ENCODE peak calls at places on chromosomes 6 and 20, in eight cellular contexts. Z is effector CD4-positive, alpha-beta T cell; D is fibroblast of the conjunctiva; A is stimulated activated CD8-positive, alpha-beta memory T cell treated with anti-CD3 and anti-CD28 coated beads, Interleukin-12 subunit alpha, Interleukin-12 subunit beta, amount 100 ng/mL, for 4 hours; H is cardiac muscle cell; V is prostate gland; S is H54; B is esophagus muscularis mucosa. C is an unnamed sample.

GRCh38 chr6:132712366-132712765 is 1.5 kb downstream of the VNN1 start:
- DNase-seq in Z (no peak), D (no peak), A (no peak), H (peak), V (no peak), S (peak), B (no peak), C (no peak)

GRCh38 chr6:19979059-19979458 is 141.9 kb downstream of the ID4 start:
- DNase-seq in Z (no peak), D (no peak), A (no peak), H (no peak), V (no peak), S (no peak), B (no peak), C (no peak)

GRCh38 chr20:63343460-63344150 is 17.5 kb downstream of the CHRNA4 start:
- DNase-seq in Z (no peak), D (no peak), A (no peak), H (no peak), V (no peak), S (no peak), B (no peak), C (no peak)

GRCh38 chr20:2130668-2131067 is 29.0 kb downstream of the STK35 start:
- DNase-seq in Z (no peak), D (no peak), A (no peak), H (no peak), V (no peak), S (no peak), B (no peak), C (no peak)

GRCh38 chr20:22586645-22587310 is 2.4 kb upstream of the FOXA2 start:
- DNase-seq in Z (no peak), D (no peak), A (no peak), H (peak), V (peak), S (no peak), B (no peak), C (peak)

GRCh38 chr6:64737418-64737817 is 969.6 kb downstream of the EYS start:
- DNase-seq in Z (no peak), D (no peak), A (no peak), H (peak), V (no peak), S (no peak), B (no peak), C (no peak)

GRCh38 chr6:163470611-163471010 is 56.1 kb downstream of the QKI start:
- DNase-seq in Z (no peak), D (no peak), A (no peak), H (no peak), V (no peak), S (no peak), B (no peak), C (no peak)

GRCh38 chr20:8039048-8039447 is 19.5 kb upstream of the TMX4 start:
- DNase-seq in Z (no peak), D (no peak), A (no peak), H (no peak), V (no peak), S (no peak), B (no peak), C (no peak)